ENCODE peak calls at places on chromosomes 4 and X, in five cellular contexts. J, R, U, V and S are unnamed samples.

GRCh38 chrX:93585661-93586060 is 87.7 kb downstream of the NAP1L3 start:
- DNase-seq in V (no peak), R (no peak), J (peak), U (no peak), S (peak)

GRCh38 chr4:76430519-76431388 is 4.3 kb upstream of the SHROOM3 start:
- DNase-seq in V (peak), J (peak), U (peak), R (peak), S (peak)

GRCh38 chrX:152993933-152994332 is at the start of gene PNMA5:
- DNase-seq in R (no peak), J (no peak), U (no peak), V (no peak), S (no peak)

GRCh38 chr4:53235547-53235946 is 130.3 kb downstream of the SCFD2 start:
- DNase-seq in V (no peak), J (no peak), R (no peak), U (no peak), S (no peak)

GRCh38 chrX:71958281-71958675 is 47.6 kb downstream of the NHSL2 start:
- DNase-seq in R (no peak), J (no peak), U (peak), V (no peak), S (no peak)

GRCh38 chr4:80073362-80074008 is 456 bp upstream of the ANTXR2 start:
- DNase-seq in V (no peak), R (no peak), J (no peak), U (no peak), S (no peak)

GRCh38 chrX:47662144-47662657 is 3.2 kb upstream of the UXT start:
- DNase-seq in V (no peak), R (no peak), J (peak), U (no peak), S (peak)

GRCh38 chrX:67607436-67607835 is 63.6 kb downstream of the AR start:
- DNase-seq in J (peak), V (no peak), R (no peak), U (no peak), S (no peak)

GRCh38 chr4:84279678-84280077 is 219.4 kb downstream of the NKX6-1 start:
- DNase-seq in R (no peak), V (no peak), U (no peak), J (peak), S (peak)

GRCh38 chrX:143683486-143683885 is 37.1 kb downstream of the SPANXN2 start:
- DNase-seq in R (no peak), J (no peak), V (no peak), U (peak), S (no peak)

GRCh38 chrX:137432609-137433008 is 133.3 kb upstream of the ZIC3 start:
- DNase-seq in R (peak), V (no peak), U (peak), J (no peak), S (peak)

GRCh38 chr4:89640620-89641366 is 196.2 kb downstream of the SNCA start:
- DNase-seq in J (peak), V (peak), R (peak), U (peak), S (peak)

GRCh38 chrX:43973249-43973672 is at the start of gene NDP:
- DNase-seq in R (peak), V (no peak), J (peak), U (peak), S (peak)

GRCh38 chr4:41428205-41428940 is 109.6 kb upstream of the LIMCH1 start:
- DNase-seq in U (no peak), V (no peak), R (no peak), J (no peak), S (no peak)

GRCh38 chr4:1084796-1085403 is 28.5 kb downstream of the RNF212 start:
- DNase-seq in J (no peak), V (no peak), R (no peak), U (no peak), S (no peak)

GRCh38 chrX:114581528-114582263 is 2.2 kb upstream of the HTR2C start:
- DNase-seq in V (no peak), R (peak), U (peak), J (peak), S (no peak)

GRCh38 chrX:71128915-71129765 is 10.7 kb downstream of the MED12 start:
- DNase-seq in R (peak), V (no peak), U (peak), J (peak), S (peak)

GRCh38 chr4:122775987-122776836 is 43.7 kb downstream of the BBS12 start:
- DNase-seq in R (no peak), V (no peak), U (no peak), J (no peak), S (no peak)

GRCh38 chrX:40006025-40007017 is 91.4 kb downstream of the BCOR start:
- DNase-seq in R (peak), V (no peak), J (peak), U (peak), S (no peak)

DNA sequence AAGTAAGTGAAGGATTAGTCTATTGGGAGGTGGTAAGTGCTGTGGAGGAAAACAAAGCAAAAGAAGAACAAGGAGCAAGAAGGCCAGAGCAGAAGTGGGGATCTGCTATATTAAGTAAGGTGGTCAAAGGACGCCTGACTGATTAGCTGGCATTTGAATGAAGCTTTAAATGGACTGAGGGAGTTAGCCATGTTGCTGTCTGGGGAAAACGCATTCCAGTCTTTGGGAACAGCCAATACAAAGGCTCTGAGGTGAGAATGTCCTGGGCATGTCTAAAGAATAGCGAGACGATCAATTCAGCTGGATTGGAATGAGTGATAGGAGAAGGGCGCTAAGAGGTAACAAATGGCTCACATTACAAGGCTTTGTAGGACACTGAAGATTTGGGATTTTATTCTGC is 48.5 kb upstream of the ATOH1 start:
- DNase-seq in R (no peak), J (no peak), U (peak), V (no peak), S (no peak)
- H3K9ac ChIP-seq in R (no peak), J (no peak), U (no peak), V (no peak), S (no peak)

GRCh38 chrX:23884427-23885024 is 23.2 kb downstream of the APOO start:
- DNase-seq in J (peak), R (no peak), U (no peak), V (no peak), S (peak)
- H2AFZ ChIP-seq in J (peak), R (peak), U (no peak), V (no peak), S (no peak)

DNA sequence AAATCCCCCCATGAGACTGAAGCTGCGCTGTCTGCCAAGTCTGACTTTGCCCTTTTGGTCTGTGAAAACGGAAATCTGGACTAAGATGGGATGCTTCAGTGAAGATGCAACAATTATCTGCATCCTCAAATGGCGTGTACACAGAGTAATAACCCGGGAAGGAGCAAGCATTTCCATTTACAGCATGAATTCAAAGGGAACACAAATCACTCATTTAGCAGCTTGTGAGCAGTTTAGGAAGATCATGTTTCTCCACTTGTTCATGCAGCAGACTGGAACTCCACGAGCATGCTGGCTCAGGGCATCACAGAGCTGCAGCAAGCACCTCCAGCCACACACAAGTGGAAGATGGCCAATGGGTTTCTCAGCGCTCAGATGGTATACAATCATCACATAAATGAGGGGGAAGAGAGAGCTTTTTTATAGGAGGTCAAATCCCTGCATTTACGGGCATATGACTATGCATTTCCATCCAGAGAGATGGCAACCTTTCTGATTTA is 175.5 kb downstream of the NLGN4X start:
- DNase-seq in R (no peak), V (no peak), U (no peak), J (no peak), S (no peak)
- TF ChIP-seq EZH2phosphoT487 in R (no peak), V (no peak), U (no peak), J (no peak), S (no peak)

GRCh38 chr4:113285512-113285911 is 236.1 kb downstream of the ANK2 start:
- DNase-seq in U (no peak), V (no peak), R (no peak), J (no peak), S (no peak)
- H3K9ac ChIP-seq in U (no peak), V (no peak), R (no peak), J (no peak), S (no peak)

GRCh38 chrX:78098108-78098507 is 5.9 kb upstream of the PGK1 start:
- DNase-seq in V (no peak), J (no peak), R (no peak), U (no peak), S (no peak)

GRCh38 chrX:78092296-78092695 is 11.8 kb upstream of the PGK1 start:
- DNase-seq in R (no peak), V (peak), J (peak), U (peak), S (peak)
- H2AFZ ChIP-seq in R (no peak), V (no peak), J (no peak), U (peak), S (peak)

DNA sequence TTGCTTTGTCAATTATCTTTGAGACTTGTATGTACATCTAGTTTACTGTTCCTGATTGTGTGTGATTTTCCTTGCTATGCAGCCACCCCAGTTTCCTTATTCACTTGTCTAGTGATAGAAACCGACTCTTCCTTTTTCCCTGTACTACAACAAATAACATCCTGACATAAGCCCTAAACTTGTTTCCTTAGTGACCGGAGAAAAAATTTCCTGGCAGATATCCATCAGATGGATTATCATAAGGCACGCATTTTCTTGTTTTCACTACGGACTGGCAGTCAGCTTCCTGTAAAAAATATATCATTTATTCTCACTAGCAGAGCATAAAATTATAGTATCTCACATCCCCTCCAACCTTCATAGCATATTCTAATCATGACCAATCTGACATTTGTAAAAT is 410.7 kb downstream of the CENPC start:
- DNase-seq in J (no peak), U (no peak), V (no peak), R (no peak), S (no peak)
- TF ChIP-seq EZH2phosphoT487 in J (no peak), U (no peak), V (no peak), R (no peak), S (no peak)